ENCODE peak calls at places on chromosomes 12 and 14, in nine cellular contexts. G, U, E, V, R, I, W, Q and B are unnamed samples. For H3K36me3, the result is how much of the 10 kb centered on the place peaks cover.

GRCh38 chr14:20551606-20552005 is 9.2 kb downstream of the RNASE9 start:
- DNase-seq in G (no peak), U (no peak), E (no peak), V (no peak), R (no peak), I (no peak), W (no peak), Q (no peak), B (no peak)

GRCh38 chr12:104137175-104137901 is 672 bp downstream of the NFYB start:
- DNase-seq in G (peak), U (no peak), E (peak), V (peak), R (peak), I (peak), W (peak), Q (peak), B (peak)

GRCh38 chr14:96198430-96199133 is 6.1 kb upstream of the BDKRB2 start:
- DNase-seq in G (no peak), U (no peak), E (no peak), V (no peak), R (no peak), I (no peak), W (no peak), Q (no peak), B (no peak)

GRCh38 chr14:36520601-36521525 is 831 bp upstream of the NKX2-1 start:
- DNase-seq in G (no peak), U (no peak), E (no peak), V (peak), R (peak), I (peak), W (peak), Q (peak), B (peak)

GRCh38 chr14:54942913-54943312 is 40.3 kb upstream of the GCH1 start:
- DNase-seq in G (no peak), U (no peak), E (no peak), V (no peak), R (no peak), I (no peak), W (no peak), Q (no peak), B (no peak)

GRCh38 chr14:45867046-45867894 is 614.3 kb upstream of the MIS18BP1 start:
- DNase-seq in G (peak), U (no peak), E (no peak), V (no peak), R (no peak), I (no peak), W (no peak), Q (no peak), B (no peak)

GRCh38 chr12:124636138-124636968 is 68.9 kb upstream of the NCOR2 start:
- DNase-seq in G (peak), U (no peak), E (peak), V (peak), R (peak), I (no peak), W (peak), Q (no peak), B (peak)

GRCh38 chr12:97308576-97309198 is 153.9 kb upstream of the RMST start:
- DNase-seq in G (peak), U (peak), E (no peak), V (peak), R (no peak), I (no peak), W (peak), Q (no peak), B (no peak)

GRCh38 chr12:28963554-28963953 is 185.5 kb upstream of the FAR2 start:
- DNase-seq in G (no peak), U (no peak), E (no peak), V (peak), R (no peak), I (no peak), W (peak), Q (no peak), B (no peak)

GRCh38 chr12:32561931-32562341 is 117.2 kb upstream of the DNM1L start:
- DNase-seq in G (no peak), U (no peak), E (no peak), V (no peak), R (no peak), I (no peak), W (no peak), Q (no peak), B (no peak)

GRCh38 chr12:32560520-32560919 is 118.6 kb upstream of the DNM1L start:
- DNase-seq in G (no peak), U (no peak), E (no peak), V (no peak), R (no peak), I (no peak), W (no peak), Q (no peak), B (no peak)

GRCh38 chr12:32558941-32559340 is 120.2 kb upstream of the DNM1L start:
- DNase-seq in G (peak), U (no peak), E (no peak), V (no peak), R (no peak), I (no peak), W (no peak), Q (no peak), B (peak)

GRCh38 chr12:32559434-32559833 is 119.7 kb upstream of the DNM1L start:
- DNase-seq in G (no peak), U (no peak), E (peak), V (no peak), R (no peak), I (no peak), W (no peak), Q (no peak), B (no peak)
- H3K4me3 ChIP-seq in G (peak), U (peak), E (peak), V (no peak), R (no peak), I (no peak), W (no peak), Q (no peak), B (no peak)

GRCh38 chr12:123617144-123617543 is 15.2 kb downstream of the DDX55 start:
- DNase-seq in G (no peak), U (no peak), E (no peak), V (no peak), R (no peak), I (no peak), W (no peak), Q (no peak), B (no peak)

GRCh38 chr12:123617580-123617979 is 15.7 kb downstream of the DDX55 start:
- DNase-seq in G (no peak), U (no peak), E (no peak), V (no peak), R (no peak), I (no peak), W (no peak), Q (no peak), B (no peak)

GRCh38 chr12:123621619-123622530 is 11.6 kb downstream of the EIF2B1 start:
- DNase-seq in G (no peak), U (no peak), E (no peak), V (no peak), R (no peak), I (no peak), W (no peak), Q (no peak), B (no peak)

GRCh38 chr12:123621101-123621500 is 12.4 kb downstream of the EIF2B1 start:
- DNase-seq in G (no peak), U (no peak), E (no peak), V (no peak), R (no peak), I (no peak), W (no peak), Q (no peak), B (no peak)
- H3K36me3 ChIP-seq in G (under half), U (under half), E (under half), V (half or more), R (under half), I (under half), W (half or more), Q (under half), B (half or more)

DNA sequence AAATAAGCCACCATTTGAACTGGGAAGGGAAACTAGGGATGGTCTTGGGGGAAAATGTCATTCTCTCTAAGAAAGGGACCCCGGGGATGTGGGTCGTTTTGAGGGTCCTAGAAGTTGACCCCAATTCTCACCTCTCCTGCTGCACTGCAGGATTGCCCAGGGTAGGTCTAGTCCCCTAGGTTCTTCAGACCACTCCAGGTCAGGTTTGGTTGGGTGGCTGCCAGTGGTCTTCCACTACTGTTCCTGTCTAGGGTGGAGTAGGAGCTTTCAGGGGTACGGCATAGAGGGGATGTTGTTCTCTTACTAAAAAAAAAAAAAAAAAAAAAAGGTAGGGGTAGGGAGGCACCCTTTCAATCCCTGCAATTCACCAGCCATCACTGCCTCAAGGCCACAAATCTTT is 7.3 kb downstream of the HOXC8 start:
- DNase-seq in G (no peak), U (no peak), E (no peak), V (no peak), R (no peak), I (peak), W (no peak), Q (peak), B (no peak)
- H3K4me3 ChIP-seq in G (no peak), U (peak), E (no peak), V (peak), R (no peak), I (peak), W (no peak), Q (no peak), B (peak)

GRCh38 chr12:121264135-121264534 is 32.4 kb downstream of the CAMKK2 start:
- DNase-seq in G (no peak), U (no peak), E (no peak), V (no peak), R (no peak), I (peak), W (no peak), Q (no peak), B (no peak)
- H3K36me3 ChIP-seq in G (under half), U (under half), E (under half), V (under half), R (under half), I (under half), W (under half), Q (under half), B (under half)

GRCh38 chr12:53737951-53738833 is 10.9 kb upstream of the CALCOCO1 start:
- DNase-seq in G (no peak), U (no peak), E (no peak), V (no peak), R (peak), I (peak), W (no peak), Q (peak), B (no peak)
- H3K4me3 ChIP-seq in G (no peak), U (no peak), E (no peak), V (no peak), R (no peak), I (peak), W (peak), Q (no peak), B (no peak)

DNA sequence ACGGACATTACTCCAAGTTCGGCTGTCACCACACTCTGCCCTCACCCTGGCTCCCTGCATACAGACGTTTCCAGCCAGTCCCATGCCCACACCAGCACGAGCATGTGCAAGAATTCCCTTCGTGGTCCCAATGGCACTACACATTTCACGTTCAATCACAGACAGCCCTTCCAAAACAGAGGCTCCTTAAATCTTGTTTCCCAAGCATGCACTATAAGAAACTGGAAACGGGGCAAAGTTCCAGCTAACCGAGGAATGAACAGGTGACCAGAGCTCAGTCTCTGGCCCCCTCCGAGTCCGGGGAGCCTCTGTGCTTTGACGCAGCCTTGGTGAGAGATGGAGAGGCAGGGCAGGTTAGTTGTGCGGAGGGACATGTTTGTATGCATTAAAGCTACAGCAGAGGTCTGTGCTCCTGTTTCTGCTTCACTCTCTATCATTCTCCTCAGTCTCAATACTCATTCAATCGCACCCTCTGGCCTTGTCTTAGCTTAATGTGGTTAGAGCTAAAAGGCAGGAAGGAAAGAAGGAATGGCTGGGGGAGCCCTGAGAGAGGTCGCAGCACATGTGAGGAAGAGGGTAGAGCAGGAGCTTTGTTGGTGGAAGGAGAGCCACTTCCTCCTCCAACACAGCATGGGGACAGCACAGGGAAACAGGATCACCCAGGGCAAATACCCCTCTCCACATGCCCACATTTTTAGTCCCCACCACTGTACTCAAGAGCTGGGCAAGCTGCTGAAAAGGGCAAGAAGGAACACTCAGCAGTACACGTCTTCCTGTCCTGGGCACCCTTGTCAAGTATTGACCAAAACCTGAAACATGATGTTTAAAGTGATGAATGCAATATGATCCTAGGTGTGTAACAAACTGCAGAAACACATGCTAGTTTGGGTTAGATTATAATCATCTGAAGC is 12.2 kb upstream of the SELPLG start:
- DNase-seq in G (no peak), U (no peak), E (no peak), V (no peak), R (no peak), I (no peak), W (no peak), Q (no peak), B (peak)
- H3K36me3 ChIP-seq in G (under half), U (under half), E (under half), V (half or more), R (under half), I (under half), W (under half), Q (under half), B (under half)

GRCh38 chr12:98418357-98419075 is 96.9 kb upstream of the TMPO start:
- DNase-seq in G (no peak), U (peak), E (peak), V (peak), R (peak), I (peak), W (peak), Q (peak), B (peak)

GRCh38 chr12:98419795-98420402 is 95.5 kb upstream of the TMPO start:
- DNase-seq in G (no peak), U (no peak), E (no peak), V (no peak), R (no peak), I (peak), W (no peak), Q (no peak), B (no peak)

GRCh38 chr12:98420403-98420800 is 95.0 kb upstream of the TMPO start:
- DNase-seq in G (no peak), U (no peak), E (no peak), V (no peak), R (no peak), I (no peak), W (no peak), Q (no peak), B (no peak)

GRCh38 chr12:98417303-98417702 is 98.1 kb upstream of the TMPO start:
- DNase-seq in G (no peak), U (no peak), E (no peak), V (no peak), R (no peak), I (no peak), W (peak), Q (no peak), B (no peak)

DNA sequence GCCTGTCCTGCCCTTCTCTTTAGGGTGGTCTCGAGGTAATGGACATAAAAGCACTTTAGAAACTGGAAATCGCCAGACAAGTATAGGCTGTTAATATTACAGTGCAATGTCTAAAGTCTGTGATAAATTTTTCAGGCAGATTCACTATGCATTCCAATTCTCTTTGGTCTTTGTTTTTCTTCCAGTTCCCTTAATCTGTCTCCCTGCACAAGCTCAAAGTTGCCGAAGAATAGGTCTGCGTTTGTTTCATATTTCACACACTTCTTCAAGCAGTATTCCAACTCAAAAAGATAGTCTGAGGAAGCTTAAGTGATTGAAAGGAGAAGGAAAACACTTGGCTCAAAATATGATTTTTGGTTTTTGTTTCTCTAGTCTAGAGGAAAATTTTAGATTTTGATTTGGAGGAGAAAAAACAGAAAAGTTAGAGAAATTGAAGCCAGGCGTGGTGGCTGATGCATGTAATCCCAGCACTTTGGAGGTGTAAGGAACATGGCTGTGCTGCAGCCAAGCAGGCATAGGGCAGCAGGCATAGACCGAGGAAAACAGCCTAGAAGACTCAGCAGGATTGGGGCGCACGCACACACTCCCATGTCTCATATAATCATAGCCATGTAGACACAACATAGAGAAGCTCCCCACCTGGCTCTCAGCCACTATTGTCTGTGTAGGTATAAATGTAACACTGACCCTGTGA is 96.1 kb upstream of the TMPO start:
- DNase-seq in G (no peak), U (no peak), E (no peak), V (no peak), R (no peak), I (no peak), W (peak), Q (no peak), B (no peak)
- H3K4me3 ChIP-seq in G (no peak), U (no peak), E (no peak), V (peak), R (no peak), I (no peak), W (no peak), Q (no peak), B (no peak)

GRCh38 chr14:102986810-102987579 is 64.5 kb downstream of the AMN start:
- DNase-seq in G (no peak), U (no peak), E (no peak), V (peak), R (no peak), I (no peak), W (peak), Q (no peak), B (peak)
- H3K36me3 ChIP-seq in G (under half), U (under half), E (under half), V (under half), R (under half), I (under half), W (under half), Q (under half), B (half or more)

GRCh38 chr12:125856899-125857298 is 791.7 kb downstream of the AACS start:
- DNase-seq in G (no peak), U (no peak), E (no peak), V (no peak), R (no peak), I (no peak), W (no peak), Q (no peak), B (no peak)

GRCh38 chr12:125860672-125861288 is 795.5 kb downstream of the AACS start:
- DNase-seq in G (no peak), U (no peak), E (no peak), V (no peak), R (no peak), I (no peak), W (no peak), Q (peak), B (no peak)

GRCh38 chr12:125856366-125856765 is 791.1 kb downstream of the AACS start:
- DNase-seq in G (no peak), U (no peak), E (no peak), V (no peak), R (no peak), I (no peak), W (no peak), Q (no peak), B (no peak)

DNA sequence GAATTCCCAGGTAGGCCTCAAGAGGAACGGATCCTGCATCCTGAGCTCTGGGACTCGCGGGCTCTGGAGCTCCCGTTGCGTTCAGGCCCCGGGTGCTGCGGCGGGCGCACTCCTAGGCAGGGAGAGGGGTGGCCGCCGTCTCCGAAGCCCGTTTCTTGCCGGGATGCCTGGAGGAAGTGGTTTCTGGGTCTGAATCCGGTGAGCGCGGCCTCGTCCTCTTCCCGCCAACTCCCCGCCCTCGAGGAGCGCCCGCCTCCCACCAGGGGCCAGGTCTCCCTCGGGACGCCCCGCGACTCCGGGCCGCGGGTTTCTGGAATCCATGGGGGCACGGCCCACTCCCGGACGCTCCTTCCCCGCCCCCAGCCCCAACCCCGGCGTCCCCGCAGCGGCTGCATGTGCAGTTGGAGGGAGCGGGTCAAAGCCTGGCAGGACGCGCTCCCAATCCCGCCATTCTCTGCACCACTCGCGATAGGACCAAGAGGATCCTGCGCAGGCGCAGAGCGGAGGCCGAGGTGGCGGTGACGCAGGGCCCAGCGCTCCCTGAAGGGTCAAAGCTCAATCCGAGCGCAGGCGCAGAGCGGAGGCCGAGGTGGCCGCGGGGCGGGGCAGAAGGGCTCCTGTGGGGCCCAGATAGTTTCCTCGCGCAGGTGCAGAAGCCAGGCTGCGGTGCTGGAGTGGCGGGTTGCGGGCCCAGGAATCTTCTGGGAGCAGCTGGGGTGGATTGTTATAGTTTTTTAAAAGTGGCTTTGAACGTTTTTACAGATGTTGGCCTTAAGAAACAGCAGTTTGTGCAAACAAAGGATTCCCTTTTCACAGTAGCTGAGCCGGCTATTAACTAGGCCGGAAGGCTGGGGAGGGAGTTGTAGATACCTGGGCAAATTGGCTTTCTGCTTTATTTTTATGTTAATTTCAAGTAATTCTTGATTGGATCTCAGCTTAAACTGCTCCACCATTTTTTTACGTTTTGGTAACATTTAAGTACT is 796.4 kb downstream of the AACS start:
- DNase-seq in G (no peak), U (peak), E (no peak), V (no peak), R (peak), I (peak), W (no peak), Q (peak), B (no peak)
- H3K4me3 ChIP-seq in G (no peak), U (peak), E (no peak), V (no peak), R (no peak), I (no peak), W (no peak), Q (no peak), B (no peak)

DNA sequence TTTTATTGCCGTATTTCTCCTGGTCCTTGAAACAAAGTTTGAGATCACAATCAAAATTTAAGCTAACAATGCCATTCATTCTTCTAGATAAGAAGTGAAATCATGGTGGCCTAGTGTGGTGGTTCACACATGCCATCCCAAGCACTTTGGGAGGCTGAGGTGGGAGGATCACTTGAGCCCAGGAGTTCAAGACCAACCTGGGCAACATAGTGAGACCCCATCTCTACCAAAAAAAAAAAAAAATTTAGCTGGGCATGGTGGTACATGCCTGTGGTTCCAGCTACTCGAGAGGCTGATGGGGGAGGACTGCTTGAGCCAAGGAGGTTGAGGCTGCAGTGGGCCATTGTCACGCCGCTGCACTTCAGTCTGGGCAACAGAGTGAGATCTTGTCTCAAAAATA is 24.2 kb downstream of the GDF11 start:
- DNase-seq in G (no peak), U (no peak), E (no peak), V (no peak), R (no peak), I (no peak), W (no peak), Q (no peak), B (no peak)
- H3K36me3 ChIP-seq in G (under half), U (under half), E (under half), V (under half), R (under half), I (under half), W (under half), Q (under half), B (half or more)